ENCODE peak calls at places on chromosomes 13 and 19, in six cellular contexts. P is tibial nerve, X is heart left ventricle, I is breast epithelium, Q is A549, A is H1. F is an unnamed sample.

GRCh38 chr19:6276447-6276846 is 3.3 kb downstream of the MLLT1 start:
- DNase-seq in P (peak; percentile 59), X (no peak), I (no peak), Q (no peak), A (no peak), F (no peak)

GRCh38 chr13:19179916-19180315 is 1.7 kb downstream of the TUBA3C start:
- DNase-seq in P (no peak), X (no peak), I (no peak), Q (no peak), A (no peak), F (no peak)

GRCh38 chr13:50955807-50956206 is 46.2 kb downstream of the RNASEH2B start:
- DNase-seq in P (no peak), X (no peak), I (no peak), Q (no peak), A (no peak), F (no peak)

GRCh38 chr13:83825676-83826075 is 56.6 kb downstream of the SLITRK1 start:
- DNase-seq in P (no peak), X (no peak), I (no peak), Q (no peak), A (no peak), F (no peak)

GRCh38 chr13:94515352-94515751 is 35.9 kb upstream of the DCT start:
- DNase-seq in P (no peak), X (no peak), I (no peak), Q (no peak), A (no peak), F (no peak)

GRCh38 chr19:38057954-38058690 is 151.1 kb downstream of the SIPA1L3 start:
- DNase-seq in P (no peak), X (no peak), I (peak; percentile 77), Q (peak; percentile 60), A (no peak), F (no peak)

GRCh38 chr13:99415851-99416331 is 85.4 kb upstream of the TM9SF2 start:
- DNase-seq in P (no peak), X (no peak), I (peak; percentile 41), Q (no peak), A (no peak), F (no peak)

GRCh38 chr19:6773323-6773931 is 919 bp downstream of the VAV1 start:
- DNase-seq in P (no peak), X (no peak), I (no peak), Q (no peak), A (no peak), F (no peak)

GRCh38 chr19:12825259-12826131 is 8.9 kb downstream of the RTBDN start:
- DNase-seq in P (no peak), X (no peak), I (no peak), Q (peak; percentile 57), A (no peak), F (no peak)

GRCh38 chr19:39296055-39296645 is at the start of gene IFNL1:
- DNase-seq in P (no peak), X (no peak), I (no peak), Q (no peak), A (no peak), F (no peak)

GRCh38 chr13:99281811-99282263 is 23.7 kb upstream of the GPR18 start:
- DNase-seq in P (peak; percentile 70), X (peak; percentile 57), I (no peak), Q (no peak), A (no peak), F (no peak)

GRCh38 chr19:29308977-29309520 is 96.1 kb upstream of the UQCRFS1 start:
- DNase-seq in P (no peak), X (no peak), I (no peak), Q (no peak), A (no peak), F (no peak)

GRCh38 chr19:10339380-10339960 is at the start of gene ICAM3:
- DNase-seq in P (no peak), X (no peak), I (no peak), Q (no peak), A (no peak), F (no peak)

GRCh38 chr13:108597943-108598342 is 31.5 kb upstream of the MYO16 start:
- DNase-seq in P (no peak), X (no peak), I (no peak), Q (peak; percentile 12), A (no peak), F (no peak)

GRCh38 chr13:106357198-106357597 is 178.3 kb downstream of the EFNB2 start:
- DNase-seq in P (no peak), X (no peak), I (no peak), Q (no peak), A (no peak), F (no peak)

GRCh38 chr13:113182046-113182445 is 23.6 kb downstream of the PROZ start:
- DNase-seq in P (no peak), X (no peak), I (no peak), Q (no peak), A (no peak), F (no peak)

GRCh38 chr13:111511805-111512504 is 191.5 kb downstream of the TEX29 start:
- DNase-seq in P (no peak), X (no peak), I (no peak), Q (no peak), A (no peak), F (no peak)

GRCh38 chr13:95191821-95192220 is 109.4 kb downstream of the ABCC4 start:
- DNase-seq in P (peak; percentile 39), X (peak; percentile 74), I (no peak), Q (peak; percentile 77), A (peak; percentile 75), F (no peak)

DNA sequence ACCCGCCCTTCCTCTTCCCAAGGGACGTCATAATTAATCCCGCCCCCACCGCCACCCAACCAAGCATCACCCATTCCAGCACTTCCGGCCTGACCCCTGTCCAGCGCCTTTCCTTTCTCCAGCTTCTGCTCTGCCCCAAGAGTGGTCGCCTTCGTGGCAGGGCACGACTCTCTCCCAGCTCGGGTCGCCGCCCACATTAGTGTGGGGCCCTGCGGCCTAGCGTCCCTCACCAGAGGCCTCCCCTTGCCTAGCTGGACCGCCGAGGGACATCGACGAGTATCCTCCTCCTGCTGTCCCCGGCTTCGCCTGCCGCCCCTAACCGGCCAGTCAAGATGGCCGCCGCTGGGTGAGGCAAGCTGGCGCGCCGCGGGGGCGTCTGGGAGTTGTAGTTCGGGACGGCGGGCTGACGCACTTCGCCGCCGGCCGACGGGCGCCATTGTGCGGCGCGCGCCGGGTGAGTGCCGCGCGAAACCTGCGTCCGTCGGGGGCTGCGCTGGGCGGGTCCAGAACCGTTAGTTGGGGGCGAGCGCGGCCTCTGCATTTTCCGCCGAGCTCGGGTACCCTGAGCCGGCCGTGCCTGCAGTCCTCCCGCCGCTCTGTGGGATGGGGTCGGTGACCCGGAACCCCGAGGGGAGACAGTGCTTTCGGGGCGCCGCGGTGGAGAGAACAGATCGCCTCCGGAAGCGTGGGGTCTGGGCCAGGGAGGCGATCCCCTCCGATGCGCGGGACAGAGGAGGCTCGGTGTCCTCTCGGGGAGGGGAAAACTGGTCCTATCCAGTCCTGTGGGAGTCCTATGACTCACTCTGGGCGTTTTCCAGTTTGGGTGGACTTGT is at the start of gene ZNF274:
- DNase-seq in P (peak; percentile 85), X (peak; percentile 95), I (peak; percentile 95), Q (peak; percentile 98), A (peak; percentile 84), F (peak; percentile 75)
- TF ChIP-seq POLR2A in P (peak; percentile 49), X (peak; percentile 92), I (peak; percentile 66), Q (peak; percentile 72), A (peak; percentile 96), F (peak; percentile 4)

GRCh38 chr13:23467932-23468278 is 34.4 kb upstream of the SACS start:
- DNase-seq in P (no peak), X (no peak), I (no peak), Q (no peak), A (no peak), F (no peak)

GRCh38 chr13:23463631-23464030 is 30.1 kb upstream of the SACS start:
- DNase-seq in P (no peak), X (no peak), I (no peak), Q (no peak), A (no peak), F (no peak)

GRCh38 chr13:23467048-23467931 is 33.8 kb upstream of the SACS start:
- DNase-seq in P (no peak), X (peak; percentile 21), I (no peak), Q (no peak), A (no peak), F (no peak)

GRCh38 chr13:23468811-23469210 is 35.3 kb upstream of the SACS start:
- DNase-seq in P (no peak), X (no peak), I (no peak), Q (no peak), A (no peak), F (no peak)

DNA sequence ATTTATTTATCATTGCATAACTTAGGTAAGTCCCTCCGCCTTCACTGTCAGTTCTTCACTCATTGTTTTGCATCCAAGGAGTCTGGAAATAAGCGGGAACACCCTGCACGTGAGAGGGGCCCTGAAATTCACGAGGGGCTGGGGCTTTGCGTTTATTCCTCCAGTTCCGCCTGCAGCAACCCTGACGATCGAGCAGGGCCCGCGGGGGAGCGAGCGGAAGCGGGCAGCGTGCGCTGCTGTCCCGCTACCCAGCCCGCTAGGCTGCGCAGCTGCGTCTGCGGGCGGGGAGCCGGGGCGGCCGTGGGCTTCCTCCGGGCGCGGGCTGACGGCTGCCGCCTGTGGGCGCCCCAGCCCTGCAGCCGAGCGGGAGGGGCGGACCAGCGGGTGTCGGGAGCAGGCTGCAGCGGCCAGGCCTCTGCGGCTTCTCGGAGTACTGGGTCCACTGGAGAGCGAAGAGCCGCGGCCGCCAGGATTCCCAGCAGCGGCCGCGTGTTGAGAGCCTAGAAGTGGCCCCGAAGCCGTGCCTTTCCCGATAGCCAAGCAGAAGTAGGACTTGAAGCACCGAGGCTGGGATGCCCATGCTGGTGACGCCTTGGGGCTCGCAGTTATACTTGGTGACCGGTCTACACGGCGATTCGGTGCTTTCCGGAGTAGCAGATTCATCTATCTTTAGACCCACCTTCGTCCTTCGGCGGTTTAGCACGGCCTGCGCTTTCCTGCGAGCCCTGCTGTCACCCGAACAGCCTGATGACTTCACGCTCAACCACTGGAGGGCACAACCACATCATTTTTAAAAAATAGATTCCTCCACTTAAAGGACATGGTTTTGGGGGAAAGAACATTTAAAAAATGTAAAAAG is 32.9 kb upstream of the SACS start:
- DNase-seq in P (peak; percentile 53), X (peak; percentile 75), I (peak; percentile 61), Q (peak; percentile 76), A (no peak), F (no peak)
- H3K4me3 ChIP-seq in P (peak overlapping the region; percentile 59), X (peak overlapping the region; percentile 67), I (peak overlapping the region; percentile 67), Q (peak overlapping the region; percentile 49), A (peak overlapping the region; percentile 55), F (peak overlapping the region; percentile 49)

GRCh38 chr19:23286477-23286876 is 36.3 kb upstream of the ZNF724 start:
- DNase-seq in P (no peak), X (no peak), I (no peak), Q (peak; percentile 21), A (no peak), F (no peak)
- TF ChIP-seq CTCF in P (no peak), X (no peak), I (no peak), Q (no peak), A (peak; percentile 60), F (no peak)

GRCh38 chr19:1243768-1244692 is 2.5 kb downstream of the ATP5F1D start:
- DNase-seq in P (no peak), X (peak; percentile 89), I (peak; percentile 91), Q (peak; percentile 84), A (no peak), F (no peak)

GRCh38 chr19:1247747-1248453 is 483 bp upstream of the MIDN start:
- DNase-seq in P (no peak), X (peak; percentile 87), I (no peak), Q (peak; percentile 76), A (no peak), F (no peak)

GRCh38 chr19:1245468-1245867 is 2.9 kb upstream of the MIDN start:
- DNase-seq in P (no peak), X (no peak), I (no peak), Q (no peak), A (no peak), F (no peak)

GRCh38 chr19:1244693-1245451 is 3.3 kb downstream of the ATP5F1D start:
- DNase-seq in P (no peak), X (peak; percentile 82), I (no peak), Q (no peak), A (no peak), F (no peak)

GRCh38 chr19:1245884-1246816 is 2.2 kb upstream of the MIDN start:
- DNase-seq in P (no peak), X (peak; percentile 85), I (no peak), Q (no peak), A (no peak), F (no peak)
- TF ChIP-seq POLR2A in P (no peak), X (peak; percentile 51), I (no peak), Q (no peak), A (no peak), F (no peak)

F was measured in esophagus squamous epithelium.